ENCODE peak calls at places on chromosome 4, in ten cellular contexts. T is OCI-LY7; M is iris pigment epithelial cell; F is D341Med; G is activated CD8-positive, alpha-beta T cell treated with anti-CD3 and anti-CD28 coated beads, Interleukin-2, amount 10 ng/mL, durations not matched to agents 7 days and 5 days; V is mesendoderm; I is T follicular helper cell; Q is skeletal muscle cell; Z is stromal cell of bone marrow; P is activated CD4-positive, alpha-beta T cell treated with anti-CD3 and anti-CD28 coated beads, Interleukin-2, amount 50 U/mL, for 1 hour. N is an unnamed sample.

GRCh38 chr4:183492791-183493221 is 12.1 kb upstream of the ING2 start:
- DNase-seq in I (no peak), P (no peak), G (no peak), T (no peak), F (no peak), Q (no peak), M (peak; percentile 62), V (peak; percentile 26), Z (no peak), N (no peak)

GRCh38 chr4:110270492-110271197 is 72.2 kb upstream of the ELOVL6 start:
- DNase-seq in Q (peak; percentile 28), Z (peak; percentile 61), V (peak; percentile 80), T (no peak), I (no peak), F (no peak), P (no peak), G (no peak), M (peak; percentile 78), N (no peak)

GRCh38 chr4:170139764-170140163 is 50.0 kb upstream of the AADAT start:
- DNase-seq in P (no peak), M (peak; percentile 66), V (no peak), G (no peak), I (no peak), Z (peak; percentile 3), F (no peak), Q (peak; percentile 33), T (no peak), N (no peak)

GRCh38 chr4:69823481-69824186 is 36.3 kb downstream of the SULT1E1 start:
- DNase-seq in P (peak; percentile 47), T (peak; percentile 18), V (peak; percentile 53), M (peak; percentile 73), G (peak; percentile 68), Z (no peak), I (peak; percentile 33), Q (no peak), F (peak; percentile 52), N (no peak)

GRCh38 chr4:85929926-85930325 is 429.9 kb downstream of the MAPK10 start:
- DNase-seq in T (no peak), I (no peak), F (no peak), P (no peak), M (no peak), Q (no peak), G (no peak), Z (no peak), V (no peak), N (no peak)

GRCh38 chr4:5751073-5751917 is 40.3 kb downstream of the EVC start:
- DNase-seq in P (no peak), I (no peak), F (no peak), Q (peak; percentile 99), T (no peak), V (no peak), G (no peak), Z (no peak), M (peak; percentile 97), N (no peak)

GRCh38 chr4:140675599-140676231 is 80.5 kb downstream of the TBC1D9 start:
- DNase-seq in Z (no peak), T (peak; percentile 15), V (no peak), I (no peak), M (peak; percentile 73), F (no peak), Q (no peak), P (no peak), G (no peak), N (no peak)

GRCh38 chr4:158122501-158122900 is 50.3 kb downstream of the GASK1B start:
- DNase-seq in P (no peak), G (no peak), V (no peak), M (peak; percentile 55), F (no peak), Z (no peak), T (no peak), Q (peak; percentile 57), I (no peak), N (no peak)

GRCh38 chr4:89316931-89317366 is 9.3 kb upstream of the GPRIN3 start:
- DNase-seq in Z (peak; percentile 10), F (no peak), I (no peak), P (peak; percentile 25), Q (peak; percentile 33), M (peak; percentile 83), T (peak; percentile 68), G (peak; percentile 41), V (peak; percentile 21), N (no peak)

GRCh38 chr4:7120341-7120740 is 52.5 kb upstream of the GRPEL1 start:
- DNase-seq in G (no peak), F (no peak), T (no peak), M (peak; percentile 31), I (no peak), P (no peak), Q (no peak), V (no peak), Z (no peak), N (no peak)

GRCh38 chr4:115274545-115274944 is 161.1 kb upstream of the NDST4 start:
- DNase-seq in Q (no peak), T (peak; percentile 53), Z (no peak), P (no peak), V (no peak), F (no peak), G (no peak), I (no peak), M (no peak), N (no peak)

GRCh38 chr4:22474636-22475310 is 41.1 kb downstream of the ADGRA3 start:
- DNase-seq in Q (peak; percentile 35), F (no peak), Z (peak; percentile 23), P (no peak), V (peak; percentile 48), M (peak; percentile 41), T (no peak), G (no peak), I (no peak), N (no peak)

GRCh38 chr4:182207806-182208483 is 35.3 kb upstream of the TENM3 start:
- DNase-seq in G (no peak), M (peak; percentile 96), V (peak; percentile 68), Q (peak; percentile 83), T (no peak), P (no peak), Z (peak; percentile 57), I (no peak), F (no peak), N (no peak)

GRCh38 chr4:105651879-105652640 is 56.4 kb downstream of the INTS12 start:
- DNase-seq in T (no peak), Z (no peak), G (no peak), V (no peak), Q (no peak), P (no peak), M (no peak), I (no peak), F (no peak), N (no peak)

GRCh38 chr4:38179690-38180299 is 219.6 kb downstream of the PTTG2 start:
- DNase-seq in F (peak; percentile 74), T (peak; percentile 60), Q (no peak), P (peak; percentile 74), V (peak; percentile 74), I (peak; percentile 56), Z (no peak), G (peak; percentile 78), M (peak; percentile 60), N (no peak)

GRCh38 chr4:38189445-38189844 is 229.2 kb downstream of the PTTG2 start:
- DNase-seq in P (no peak), G (no peak), V (peak; percentile 53), M (peak; percentile 91), T (no peak), F (no peak), Q (peak; percentile 84), Z (peak; percentile 92), I (no peak), N (peak; percentile 77)